ENCODE peak calls at places on chromosomes 3 and 15, in four cellular contexts. Z, O, I and R are unnamed samples. For H3K4me1, the result is how much of the 10 kb centered on the place peaks cover.

GRCh38 chr3:31423522-31423921 is 109.2 kb upstream of the STT3B start:
- DNase-seq in I (no peak), Z (peak), O (no peak), R (no peak)

GRCh38 chr3:153099131-153099530 is 62.9 kb upstream of the RAP2B start:
- DNase-seq in O (no peak), Z (no peak), I (no peak), R (peak)

GRCh38 chr15:58462547-58462946 is 30.8 kb downstream of the LIPC start:
- DNase-seq in Z (no peak), O (no peak), I (no peak), R (peak)

GRCh38 chr3:110711851-110712396 is 359.7 kb upstream of the NECTIN3 start:
- DNase-seq in O (no peak), Z (no peak), I (no peak), R (no peak)

GRCh38 chr3:52109556-52110380 is 44.5 kb downstream of the POC1A start:
- DNase-seq in I (no peak), O (no peak), Z (peak), R (no peak)

GRCh38 chr15:60301024-60301423 is 96.8 kb downstream of the ANXA2 start:
- DNase-seq in O (peak), Z (no peak), I (no peak), R (no peak)

GRCh38 chr3:52860424-52860768 is 25.6 kb upstream of the MUSTN1 start:
- DNase-seq in I (no peak), O (no peak), Z (no peak), R (no peak)

GRCh38 chr15:84961114-84961452 is 20.6 kb upstream of the PDE8A start:
- DNase-seq in I (no peak), Z (no peak), O (no peak), R (no peak)

GRCh38 chr3:183490653-183491052 is 62.2 kb upstream of the MCF2L2 start:
- DNase-seq in I (no peak), Z (no peak), O (no peak), R (no peak)

GRCh38 chr3:167575000-167575399 is 78.7 kb downstream of the WDR49 start:
- DNase-seq in O (no peak), I (no peak), Z (no peak), R (no peak)

DNA sequence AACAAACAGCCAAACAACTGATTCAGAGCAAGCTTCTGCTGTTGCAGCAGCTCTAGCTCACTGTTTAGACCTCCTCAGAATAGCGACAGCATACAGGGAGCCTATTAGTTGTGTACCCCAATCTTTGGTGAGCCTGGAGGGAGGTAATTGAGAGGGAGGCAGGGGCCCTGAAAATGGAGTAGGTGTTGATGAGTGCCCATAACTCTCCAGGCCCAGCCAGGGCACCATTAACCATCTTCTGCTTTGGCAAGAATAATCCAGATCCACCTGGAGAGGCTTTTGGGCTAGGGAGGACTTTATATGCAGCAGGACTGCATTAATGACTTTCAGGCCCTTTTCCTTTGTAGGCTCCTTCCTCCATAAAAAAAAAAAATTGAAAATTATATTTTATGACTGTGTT is 20.9 kb downstream of the PLCL2 start:
- DNase-seq in O (no peak), Z (no peak), I (no peak), R (no peak)
- TF ChIP-seq CTCF in O (no peak), Z (no peak), I (no peak), R (no peak)

DNA sequence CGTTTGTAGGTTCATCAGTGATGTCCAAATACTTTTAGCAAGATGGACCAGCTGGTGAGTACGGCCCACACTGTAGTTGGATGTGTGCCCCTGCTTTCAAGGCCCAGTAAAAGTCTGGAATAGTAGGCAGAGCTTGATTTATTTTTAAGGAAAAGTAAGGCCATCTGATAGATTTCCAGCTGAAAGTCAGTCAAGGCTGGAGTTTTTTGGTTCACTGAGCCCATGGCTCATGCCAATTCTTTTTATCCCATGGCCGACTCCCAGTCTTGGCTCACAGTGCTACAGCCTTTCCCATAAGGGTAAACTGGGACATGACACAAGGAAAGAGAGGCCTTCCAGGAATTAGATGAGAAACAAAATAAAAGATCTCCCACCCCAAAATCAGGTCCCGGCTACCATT is 13.5 kb downstream of the CCDC80 start:
- DNase-seq in Z (no peak), O (no peak), I (peak), R (no peak)
- H3K4me1 ChIP-seq in Z (under half), O (under half), I (under half), R (under half)

GRCh38 chr3:18422972-18423371 is 2.2 kb downstream of the SATB1 start:
- DNase-seq in I (no peak), O (no peak), Z (no peak), R (no peak)
- H3K4me3 ChIP-seq in I (peak), O (no peak), Z (peak), R (peak)

DNA sequence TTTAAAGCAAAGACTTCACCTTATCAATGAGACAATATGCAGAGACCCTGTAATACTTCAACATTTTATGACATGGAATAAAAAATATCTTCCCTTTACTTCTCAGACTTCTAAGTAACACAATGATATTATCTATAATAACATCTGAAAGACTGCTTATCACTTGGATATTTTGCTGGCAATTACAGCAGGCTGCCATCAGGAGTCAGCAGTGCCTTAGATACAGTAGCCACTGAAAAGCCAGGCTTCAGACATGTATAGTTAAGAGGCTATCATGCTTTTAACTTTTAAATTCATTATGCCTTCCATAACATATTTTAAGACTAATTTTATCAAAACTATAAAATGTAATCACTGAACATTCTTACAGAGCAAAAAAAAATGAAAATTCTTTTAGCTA is 227.5 kb downstream of the NEK10 start:
- DNase-seq in O (no peak), I (no peak), Z (no peak), R (no peak)
- TF ChIP-seq CTCF in O (no peak), I (no peak), Z (peak), R (no peak)

GRCh38 chr3:12582730-12583129 is 25.8 kb downstream of the MKRN2 start:
- DNase-seq in I (no peak), O (no peak), Z (no peak), R (no peak)
- H3K4me1 ChIP-seq in I (under half), O (under half), Z (under half), R (under half)

DNA sequence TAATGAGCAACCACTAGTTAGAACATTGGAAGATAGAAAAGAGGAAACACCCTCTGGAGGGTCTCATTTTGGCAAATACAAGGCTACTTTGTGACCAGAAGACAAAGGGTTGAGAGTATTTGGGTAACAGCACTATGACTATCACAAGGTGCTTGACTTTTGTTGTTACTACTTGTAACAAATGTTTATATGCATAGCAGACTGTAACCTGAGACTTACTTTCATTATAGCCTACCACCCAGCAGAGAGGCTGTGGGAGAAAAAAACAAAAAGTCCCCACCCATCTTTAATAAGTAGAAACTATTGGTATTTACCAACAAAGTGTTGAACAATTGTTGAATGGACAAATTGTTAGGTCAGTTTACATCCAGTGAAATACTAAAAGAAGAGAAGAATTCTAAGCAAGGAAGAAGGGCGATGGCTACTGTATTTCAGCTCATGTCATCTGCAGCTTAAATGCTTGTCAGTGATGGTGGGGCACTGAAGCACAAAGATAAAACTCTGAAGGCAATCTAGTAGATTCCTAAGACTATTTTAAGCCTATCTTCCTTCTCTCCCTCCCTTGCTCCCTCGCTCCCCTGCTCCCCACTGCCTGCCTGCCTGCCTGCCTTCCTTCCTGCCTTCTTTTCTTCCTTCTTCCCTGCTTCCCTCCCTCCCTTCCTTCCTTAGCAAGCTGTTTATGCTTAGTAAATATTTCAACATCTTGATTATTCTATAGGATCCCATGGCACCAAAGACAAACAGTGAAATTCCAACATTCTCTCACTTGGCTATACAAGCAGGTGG is 99.4 kb downstream of the OXSM start:
- DNase-seq in Z (no peak), O (no peak), I (no peak), R (no peak)
- H3K4me3 ChIP-seq in Z (no peak), O (no peak), I (no peak), R (no peak)

DNA sequence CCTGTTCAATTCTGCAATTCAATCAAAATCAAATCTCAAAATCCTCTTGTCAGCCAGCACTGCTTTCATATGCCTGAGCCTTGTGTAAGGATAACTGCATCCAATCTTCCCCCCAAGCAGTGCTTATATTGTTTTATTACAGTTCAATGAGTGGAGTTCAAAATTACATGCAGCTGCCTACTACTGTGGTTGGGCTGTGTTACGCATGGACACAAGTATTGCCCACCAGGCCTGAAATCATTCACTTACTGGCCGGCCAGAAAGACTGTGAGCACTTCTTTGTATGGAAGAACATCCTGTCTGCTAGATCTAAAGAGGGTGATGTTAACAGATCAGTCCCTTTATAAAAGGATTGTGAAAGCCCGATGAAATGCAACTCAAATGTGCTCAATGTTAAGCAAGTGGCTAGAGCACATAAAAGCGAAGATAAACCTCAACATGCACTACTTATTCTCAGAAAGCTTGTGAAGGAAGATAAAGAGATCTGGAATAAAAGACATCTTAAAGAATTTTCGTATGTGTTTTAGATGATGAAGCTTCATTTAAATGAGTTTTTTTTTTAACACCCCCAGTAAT is 132.5 kb downstream of the FOXP1 start:
- DNase-seq in Z (no peak), I (no peak), O (no peak), R (no peak)
- TF ChIP-seq CTCF in Z (no peak), I (no peak), O (no peak), R (no peak)

DNA sequence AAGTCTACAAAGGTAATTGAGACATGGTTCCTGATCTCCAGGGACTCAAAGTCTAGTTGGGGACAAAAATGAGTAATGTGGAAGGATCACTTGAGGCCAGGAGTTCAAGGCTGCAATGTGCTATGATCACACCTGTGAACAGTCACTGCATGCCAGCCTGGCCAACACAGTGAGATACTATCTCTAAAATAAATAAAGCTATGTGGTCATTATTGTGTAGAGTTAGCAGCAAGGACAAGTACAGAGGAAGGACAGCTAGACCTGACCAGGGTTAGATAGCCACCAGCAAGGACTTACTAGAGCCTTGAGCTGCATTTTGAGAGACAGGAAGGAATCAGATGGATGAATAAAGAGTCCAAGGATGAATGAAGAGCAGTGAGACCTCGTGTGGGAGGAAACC is 166.5 kb downstream of the MINAR1 start:
- DNase-seq in Z (no peak), O (no peak), I (no peak), R (no peak)
- H3K4me1 ChIP-seq in Z (under half), O (under half), I (under half), R (under half)